ENCODE peak calls at places on chromosomes 11 and 22, in seven cellular contexts. M is foreskin keratinocyte, R is adrenal gland, N is ovary, P is prostate gland, U is cardiac muscle cell, F is body of pancreas. G is an unnamed sample.

GRCh38 chr11:68212421-68213134 is 518 bp downstream of the KMT5B start:
- DNase-seq in U (peak; percentile 87), F (peak; percentile 75), M (peak; percentile 38), N (peak; percentile 80), R (peak; percentile 84), P (peak; percentile 57), G (peak; percentile 87)

GRCh38 chr11:32099516-32099915 is 8.6 kb downstream of the RCN1 start:
- DNase-seq in U (no peak), R (no peak), F (no peak), N (no peak), M (no peak), P (no peak), G (no peak)

GRCh38 chr22:46792841-46793261 is 30.4 kb downstream of the TBC1D22A start:
- DNase-seq in P (no peak), R (no peak), U (no peak), F (peak; percentile 3), N (no peak), M (no peak), G (no peak)

GRCh38 chr22:38843716-38844660 is at the start of gene NPTXR:
- DNase-seq in M (no peak), R (peak; percentile 74), N (peak; percentile 75), P (peak; percentile 58), F (peak; percentile 79), U (peak; percentile 85), G (no peak)

GRCh38 chr11:35257287-35257686 is 118.3 kb downstream of the CD44 start:
- DNase-seq in P (no peak), N (no peak), F (no peak), M (no peak), R (no peak), U (no peak), G (no peak)

GRCh38 chr11:103091024-103091423 is 936 bp downstream of the DCUN1D5 start:
- DNase-seq in R (no peak), U (no peak), F (no peak), P (no peak), N (no peak), M (peak; percentile 29), G (no peak)

GRCh38 chr22:37244922-37245722 is 1.1 kb upstream of the RAC2 start:
- DNase-seq in F (no peak), M (no peak), U (no peak), R (no peak), N (no peak), P (no peak), G (peak; percentile 8)

GRCh38 chr22:43897751-43898261 is 6.0 kb upstream of the PNPLA5 start:
- DNase-seq in F (no peak), N (no peak), P (no peak), M (peak; percentile 49), R (peak; percentile 58), U (no peak), G (no peak)

GRCh38 chr22:20571531-20572007 is 64.2 kb downstream of the MED15 start:
- DNase-seq in U (peak; percentile 62), M (no peak), F (peak; percentile 53), R (no peak), P (no peak), N (no peak), G (no peak)
- H3K27ac ChIP-seq in U (no peak overlapping the region), M (no peak overlapping the region), F (no peak overlapping the region), R (peak overlapping the region; percentile 40), P (no peak overlapping the region), N (no peak overlapping the region), G (peak overlapping the region; percentile 58)

GRCh38 chr22:26139320-26139719 is 29.9 kb upstream of the SEZ6L start:
- DNase-seq in R (peak; percentile 81), N (no peak), M (no peak), P (peak; percentile 44), F (peak; percentile 71), U (no peak), G (no peak)

GRCh38 chr22:26131755-26132154 is 37.5 kb upstream of the SEZ6L start:
- DNase-seq in U (no peak), N (no peak), R (no peak), P (no peak), F (no peak), M (no peak), G (no peak)

DNA sequence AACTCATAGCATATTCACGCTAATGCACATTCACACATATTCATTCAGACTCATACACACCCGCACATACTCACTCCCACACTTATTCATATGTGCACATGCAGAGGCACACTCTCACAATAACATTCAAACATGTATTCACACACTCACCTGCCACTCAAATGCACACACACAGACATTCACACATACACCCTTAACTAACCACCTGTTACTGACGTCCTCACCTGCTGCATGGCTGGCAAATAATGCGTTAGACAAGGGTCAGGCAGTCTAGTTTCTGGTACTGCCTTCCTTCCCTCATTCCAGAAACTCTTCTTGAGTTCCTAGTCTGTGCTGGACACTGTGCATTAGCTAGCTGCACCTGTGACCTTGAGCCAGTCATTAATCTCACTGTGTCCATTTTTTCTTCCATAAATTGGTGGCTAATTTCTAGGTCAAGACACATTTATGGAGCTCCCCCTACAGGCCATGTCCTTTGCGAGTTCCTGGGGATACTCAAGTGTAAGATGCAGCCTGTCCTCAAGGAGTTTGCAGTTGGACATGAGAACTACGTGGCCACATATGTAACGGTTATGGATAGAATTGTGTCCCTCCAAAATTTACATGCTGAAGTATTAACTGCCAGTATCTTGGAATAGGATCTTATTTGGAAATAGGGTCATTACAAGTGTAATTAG is 34.5 kb upstream of the SEZ6L start:
- DNase-seq in M (no peak), N (no peak), P (no peak), F (no peak), U (no peak), R (no peak), G (no peak)
- TF ChIP-seq CTCF in M (peak; percentile 28), N (no peak), P (no peak), F (no peak), U (no peak), R (no peak), G (no peak)

GRCh38 chr22:27594020-27594419 is 207.5 kb downstream of the MN1 start:
- DNase-seq in F (no peak), P (no peak), R (no peak), N (no peak), M (no peak), U (no peak), G (no peak)
- H3K4me1 ChIP-seq in F (peaks cover 11% of the 10 kb centered on the region), P (no peaks in the 10 kb centered on the region), R (no peaks in the 10 kb centered on the region), N (peaks cover 3% of the 10 kb centered on the region), M (no peaks in the 10 kb centered on the region), U (no peaks in the 10 kb centered on the region), G (no peaks in the 10 kb centered on the region)

DNA sequence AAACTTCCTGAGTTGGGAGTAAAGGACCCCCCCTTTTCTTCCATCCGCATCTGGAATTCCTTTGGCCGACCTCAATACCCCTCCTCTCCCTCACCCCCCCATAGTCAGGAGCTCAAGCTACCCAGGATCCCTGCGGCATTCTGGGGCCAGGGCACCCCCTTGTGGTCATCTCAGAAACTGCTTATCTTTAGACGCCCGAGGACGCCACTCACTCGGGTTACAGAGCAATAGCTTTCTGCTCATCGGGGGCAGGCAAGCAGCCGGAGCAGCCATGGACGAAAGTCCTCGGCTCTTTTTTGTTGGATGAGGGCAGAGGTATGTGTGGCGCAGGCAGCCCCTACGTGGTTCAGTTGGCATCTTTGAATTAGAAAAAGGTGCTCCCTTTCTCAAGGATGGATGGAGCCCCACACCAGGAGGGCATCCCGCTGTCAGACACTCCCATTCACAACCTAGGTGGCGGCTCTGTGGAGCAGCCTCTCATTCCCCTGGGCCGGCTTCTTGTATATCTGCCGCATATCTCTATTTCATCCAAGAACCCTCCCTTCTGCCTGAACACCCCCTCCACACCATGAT is 2.3 kb downstream of the C1QTNF5 start:
- DNase-seq in R (peak; percentile 85), U (peak; percentile 88), P (peak; percentile 50), M (peak; percentile 52), F (peak; percentile 75), N (peak; percentile 71), G (peak; percentile 78)
- H3K27ac ChIP-seq in R (peak overlapping the region; percentile 23), U (peak overlapping the region; percentile 41), P (peak overlapping the region; percentile 18), M (no peak overlapping the region), F (no peak overlapping the region), N (no peak overlapping the region), G (no peak overlapping the region)

GRCh38 chr11:19323502-19323901 is 82.8 kb upstream of the E2F8 start:
- DNase-seq in F (no peak), U (no peak), R (no peak), P (no peak), N (no peak), M (no peak), G (no peak)

GRCh38 chr11:19327280-19327679 is 86.5 kb upstream of the E2F8 start:
- DNase-seq in N (no peak), M (no peak), P (no peak), R (no peak), U (no peak), F (no peak), G (no peak)

GRCh38 chr11:19329910-19330309 is 89.2 kb upstream of the E2F8 start:
- DNase-seq in M (no peak), R (no peak), P (no peak), U (no peak), F (no peak), N (no peak), G (no peak)

GRCh38 chr11:19328586-19329311 is 88.0 kb upstream of the E2F8 start:
- DNase-seq in M (no peak), N (no peak), U (no peak), R (no peak), P (no peak), F (no peak), G (no peak)

GRCh38 chr11:19326499-19326898 is 85.8 kb upstream of the E2F8 start:
- DNase-seq in N (no peak), M (peak; percentile 17), U (no peak), R (no peak), F (no peak), P (no peak), G (no peak)
- TF ChIP-seq CTCF in N (no peak), M (peak; percentile 64), U (peak; percentile 45), R (no peak), F (peak; percentile 19), P (peak; percentile 11), G (no peak)

GRCh38 chr11:11211186-11211585 is 141.9 kb downstream of the CSNK2A3 start:
- DNase-seq in F (no peak), U (no peak), R (no peak), P (peak; percentile 36), M (peak; percentile 57), N (no peak), G (no peak)
- H3K4me1 ChIP-seq in F (no peaks in the 10 kb centered on the region), U (no peaks in the 10 kb centered on the region), R (no peaks in the 10 kb centered on the region), P (no peaks in the 10 kb centered on the region), M (no peaks in the 10 kb centered on the region), N (no peaks in the 10 kb centered on the region), G (no peaks in the 10 kb centered on the region)

GRCh38 chr11:6695377-6695776 is 12.2 kb upstream of the MRPL17 start:
- DNase-seq in P (no peak), R (no peak), M (no peak), N (no peak), U (no peak), F (no peak), G (no peak)
- H3K27ac ChIP-seq in P (peak overlapping the region; percentile 35), R (peak overlapping the region; percentile 83), M (no peak overlapping the region), N (no peak overlapping the region), U (no peak overlapping the region), F (no peak overlapping the region), G (peak overlapping the region; percentile 48)

GRCh38 chr22:30635273-30636225 is at the start of gene SLC35E4:
- DNase-seq in U (peak; percentile 93), N (peak; percentile 98), R (peak; percentile 95), P (peak; percentile 93), M (peak; percentile 68), F (peak; percentile 96), G (peak; percentile 97)
- TF ChIP-seq CTCF in U (peak; percentile 36), N (peak; percentile 62), R (peak; percentile 18), P (peak; percentile 24), M (no peak), F (no peak), G (peak; percentile 24)